ENCODE peak calls at places on chromosomes 11 and 22, in eight cellular contexts. S is mesendoderm, W is Caco-2, N is A673, B is dorsolateral prefrontal cortex, F is neural progenitor cell, D is cardiac muscle cell, Z is GM23248. Y is an unnamed sample.

GRCh38 chr11:78688460-78688859 is 113.8 kb upstream of the NARS2 start:
- DNase-seq in S (peak), W (no peak), N (no peak), B (no peak), F (no peak), D (no peak), Z (no peak), Y (no peak)

GRCh38 chr11:6633422-6634408 is 14.5 kb upstream of the TPP1 start:
- DNase-seq in S (no peak), W (no peak), N (no peak), B (no peak), F (no peak), D (peak), Z (no peak), Y (no peak)

GRCh38 chr22:49462795-49463194 is 364.9 kb downstream of the BRD1 start:
- DNase-seq in S (no peak), W (no peak), N (peak), B (no peak), F (no peak), D (no peak), Z (no peak), Y (peak)

GRCh38 chr22:28181332-28181731 is 262.3 kb upstream of the PITPNB start:
- DNase-seq in S (peak), W (no peak), N (no peak), B (no peak), F (no peak), D (no peak), Z (peak), Y (no peak)

GRCh38 chr11:85918910-85919794 is 64.0 kb downstream of the CCDC83 start:
- DNase-seq in S (no peak), W (no peak), N (peak), B (no peak), F (peak), D (no peak), Z (peak), Y (no peak)

GRCh38 chr11:67465190-67465522 is 3.9 kb downstream of the TMEM134 start:
- DNase-seq in S (peak), W (peak), N (no peak), B (no peak), F (no peak), D (no peak), Z (no peak), Y (no peak)

GRCh38 chr11:48108231-48109045 is 108.2 kb upstream of the OR4B1 start:
- DNase-seq in S (no peak), W (no peak), N (no peak), B (no peak), F (no peak), D (no peak), Z (no peak), Y (no peak)

GRCh38 chr11:46327829-46328228 is 19.4 kb upstream of the DGKZ start:
- DNase-seq in S (no peak), W (no peak), N (no peak), B (no peak), F (no peak), D (no peak), Z (peak), Y (no peak)

GRCh38 chr22:21443735-21444421 is 23.3 kb upstream of the TMEM191C start:
- DNase-seq in S (no peak), W (no peak), N (no peak), B (no peak), F (peak), D (no peak), Z (no peak), Y (no peak)

GRCh38 chr22:39650996-39651782 is 80.6 kb downstream of the CACNA1I start:
- DNase-seq in S (no peak), W (no peak), N (no peak), B (no peak), F (peak), D (no peak), Z (no peak), Y (no peak)

GRCh38 chr22:19422440-19423301 is 8.9 kb downstream of the HIRA start:
- DNase-seq in S (peak), W (no peak), N (no peak), B (no peak), F (no peak), D (no peak), Z (no peak), Y (peak)

GRCh38 chr22:37741312-37741795 is 44.5 kb downstream of the TRIOBP start:
- DNase-seq in S (peak), W (peak), N (peak), B (no peak), F (peak), D (peak), Z (peak), Y (no peak)

GRCh38 chr22:35783943-35784614 is 66.4 kb downstream of the APOL5 start:
- DNase-seq in S (peak), W (no peak), N (no peak), B (no peak), F (no peak), D (no peak), Z (peak), Y (no peak)

GRCh38 chr11:76794371-76795284 is 11.5 kb downstream of the TSKU start:
- DNase-seq in S (no peak), W (peak), N (no peak), B (no peak), F (no peak), D (no peak), Z (no peak), Y (no peak)

GRCh38 chr11:10495464-10495786 is 40.4 kb downstream of the AMPD3 start:
- DNase-seq in S (no peak), W (peak), N (no peak), B (no peak), F (no peak), D (no peak), Z (no peak), Y (no peak)

GRCh38 chr22:32318361-32318760 is 39.3 kb upstream of the RFPL3 start:
- DNase-seq in S (no peak), W (no peak), N (no peak), B (no peak), F (no peak), D (no peak), Z (no peak), Y (no peak)

GRCh38 chr11:35177370-35177769 is 38.4 kb downstream of the CD44 start:
- DNase-seq in S (no peak), W (no peak), N (no peak), B (no peak), F (no peak), D (peak), Z (no peak), Y (peak)

GRCh38 chr22:35630387-35630793 is 13.3 kb upstream of the MB start:
- DNase-seq in S (peak), W (peak), N (peak), B (peak), F (peak), D (peak), Z (peak), Y (no peak)

GRCh38 chr11:105862736-105863367 is 159.2 kb downstream of the MSANTD4 start:
- DNase-seq in S (peak), W (no peak), N (peak), B (no peak), F (peak), D (peak), Z (peak), Y (peak)

GRCh38 chr11:41921991-41922390 is 462.5 kb upstream of the LRRC4C start:
- DNase-seq in S (peak), W (no peak), N (no peak), B (no peak), F (peak), D (no peak), Z (no peak), Y (no peak)

GRCh38 chr11:34364102-34364501 is 6.3 kb upstream of the ABTB2 start:
- DNase-seq in S (no peak), W (no peak), N (no peak), B (no peak), F (no peak), D (no peak), Z (no peak), Y (peak)

GRCh38 chr22:41369089-41369745 is 12.5 kb upstream of the TEF start:
- DNase-seq in S (no peak), W (no peak), N (no peak), B (peak), F (no peak), D (no peak), Z (no peak), Y (no peak)

GRCh38 chr11:113774174-113774503 is 647 bp upstream of the ZW10 start:
- DNase-seq in S (no peak), W (no peak), N (no peak), B (no peak), F (no peak), D (no peak), Z (no peak), Y (no peak)
- H3K4me3 ChIP-seq in S (no peak), W (peak), N (peak), B (peak), F (peak), D (peak), Z (peak), Y (peak)

GRCh38 chr11:8221917-8222316 is 41.8 kb downstream of the LMO1 start:
- DNase-seq in S (no peak), W (no peak), N (no peak), B (no peak), F (no peak), D (no peak), Z (no peak), Y (no peak)
- H3K4me3 ChIP-seq in S (no peak), W (no peak), N (no peak), B (no peak), F (no peak), D (no peak), Z (no peak), Y (no peak)

GRCh38 chr11:394858-395655 is 1.0 kb downstream of the PKP3 start:
- DNase-seq in S (no peak), W (no peak), N (no peak), B (no peak), F (no peak), D (no peak), Z (no peak), Y (no peak)
- H3K4me3 ChIP-seq in S (no peak), W (peak), N (no peak), B (no peak), F (no peak), D (no peak), Z (no peak), Y (no peak)

GRCh38 chr11:73592640-73593039 is 5.3 kb downstream of the FAM168A start:
- DNase-seq in S (no peak), W (no peak), N (no peak), B (no peak), F (no peak), D (no peak), Z (no peak), Y (no peak)

GRCh38 chr11:73598719-73599379 is 937 bp upstream of the FAM168A start:
- DNase-seq in S (no peak), W (no peak), N (no peak), B (no peak), F (no peak), D (no peak), Z (no peak), Y (no peak)

GRCh38 chr11:73597340-73597955 is 464 bp downstream of the FAM168A start:
- DNase-seq in S (peak), W (no peak), N (no peak), B (no peak), F (no peak), D (no peak), Z (peak), Y (no peak)

GRCh38 chr11:73597956-73598718 is at the start of gene FAM168A:
- DNase-seq in S (peak), W (peak), N (peak), B (peak), F (peak), D (peak), Z (peak), Y (peak)

GRCh38 chr11:73596547-73596946 is 1.4 kb downstream of the FAM168A start:
- DNase-seq in S (no peak), W (no peak), N (no peak), B (no peak), F (no peak), D (no peak), Z (no peak), Y (no peak)
- H3K4me3 ChIP-seq in S (no peak), W (no peak), N (peak), B (peak), F (peak), D (peak), Z (peak), Y (peak)